ENCODE peak calls at places on chromosome 15, in four cellular contexts. One of them, this sample, is unnamed.

GRCh38 chr15:101201411-101202174 is 50.3 kb downstream of the CHSY1 start:
- DNase-seq in left ventricle myocardium inferior: peak; percentile 87
- DNase-seq in pancreas: peak; percentile 40
- DNase-seq in SK-N-SH: peak; percentile 75
- DNase-seq in this sample: peak; percentile 84

GRCh38 chr15:63598467-63599400 is 1.5 kb downstream of the FBXL22 start:
- DNase-seq in left ventricle myocardium inferior: no peak
- DNase-seq in pancreas: no peak
- DNase-seq in SK-N-SH: peak; percentile 16
- DNase-seq in this sample: peak; percentile 58

GRCh38 chr15:32677238-32677750 is 35.8 kb downstream of the SCG5 start:
- DNase-seq in left ventricle myocardium inferior: no peak
- DNase-seq in pancreas: no peak
- DNase-seq in SK-N-SH: no peak
- DNase-seq in this sample: no peak

GRCh38 chr15:74833376-74834107 is 7.1 kb downstream of the CPLX3 start:
- DNase-seq in pancreas: no peak
- DNase-seq in SK-N-SH: no peak
- DNase-seq in left ventricle myocardium inferior: no peak
- DNase-seq in this sample: no peak

GRCh38 chr15:61910839-61911369 is 149.3 kb downstream of the VPS13C start:
- DNase-seq in left ventricle myocardium inferior: no peak
- DNase-seq in pancreas: no peak
- DNase-seq in SK-N-SH: no peak
- DNase-seq in this sample: no peak

GRCh38 chr15:41567261-41567660 is 8.2 kb downstream of the TYRO3 start:
- DNase-seq in SK-N-SH: no peak
- DNase-seq in left ventricle myocardium inferior: no peak
- DNase-seq in pancreas: no peak
- DNase-seq in this sample: no peak

GRCh38 chr15:55742927-55743614 is at the start of gene PRTG:
- DNase-seq in pancreas: peak; percentile 17
- DNase-seq in left ventricle myocardium inferior: peak; percentile 81
- DNase-seq in SK-N-SH: peak; percentile 96
- DNase-seq in this sample: no peak

GRCh38 chr15:78360426-78360825 is 20.3 kb downstream of the CRABP1 start:
- DNase-seq in SK-N-SH: peak; percentile 41
- DNase-seq in left ventricle myocardium inferior: peak; percentile 34
- DNase-seq in pancreas: no peak
- DNase-seq in this sample: no peak

GRCh38 chr15:48897144-48897814 is 19.3 kb downstream of the EID1 start:
- DNase-seq in pancreas: no peak
- DNase-seq in left ventricle myocardium inferior: no peak
- DNase-seq in SK-N-SH: no peak
- DNase-seq in this sample: no peak

GRCh38 chr15:99429681-99430081 is 136.1 kb upstream of the MEF2A start:
- DNase-seq in pancreas: no peak
- DNase-seq in left ventricle myocardium inferior: peak; percentile 9
- DNase-seq in SK-N-SH: no peak
- DNase-seq in this sample: no peak

GRCh38 chr15:90029024-90029423 is 27.9 kb downstream of the ZNF710 start:
- DNase-seq in pancreas: peak; percentile 80
- DNase-seq in left ventricle myocardium inferior: no peak
- DNase-seq in SK-N-SH: no peak
- DNase-seq in this sample: no peak

GRCh38 chr15:71329509-71330260 is 214.4 kb downstream of the THSD4 start:
- DNase-seq in pancreas: no peak
- DNase-seq in left ventricle myocardium inferior: no peak
- DNase-seq in SK-N-SH: no peak
- DNase-seq in this sample: no peak

GRCh38 chr15:65328506-65329297 is 24.2 kb downstream of the RNU5B-1 start:
- DNase-seq in left ventricle myocardium inferior: no peak
- DNase-seq in pancreas: no peak
- DNase-seq in SK-N-SH: peak; percentile 30
- DNase-seq in this sample: no peak

GRCh38 chr15:33377239-33377638 is 66.5 kb downstream of the RYR3 start:
- DNase-seq in left ventricle myocardium inferior: no peak
- DNase-seq in SK-N-SH: no peak
- DNase-seq in pancreas: no peak
- DNase-seq in this sample: no peak

GRCh38 chr15:51751687-51752683 is 588 bp downstream of the TMOD2 start:
- DNase-seq in pancreas: no peak
- DNase-seq in SK-N-SH: peak; percentile 34
- DNase-seq in left ventricle myocardium inferior: peak; percentile 31
- DNase-seq in this sample: no peak

GRCh38 chr15:41805711-41806110 is 22.2 kb upstream of the JMJD7 start:
- DNase-seq in left ventricle myocardium inferior: no peak
- DNase-seq in SK-N-SH: no peak
- DNase-seq in pancreas: no peak
- DNase-seq in this sample: no peak

GRCh38 chr15:34815836-34816235 is 20.5 kb upstream of the ACTC1 start:
- DNase-seq in pancreas: no peak
- DNase-seq in SK-N-SH: no peak
- DNase-seq in left ventricle myocardium inferior: no peak
- DNase-seq in this sample: no peak

GRCh38 chr15:31235298-31236183 is 91.1 kb upstream of the KLF13 start:
- DNase-seq in SK-N-SH: peak; percentile 85
- DNase-seq in left ventricle myocardium inferior: peak; percentile 82
- DNase-seq in pancreas: peak; percentile 14
- DNase-seq in this sample: no peak

GRCh38 chr15:68682330-68682729 is 103.5 kb downstream of the CORO2B start:
- DNase-seq in pancreas: no peak
- DNase-seq in left ventricle myocardium inferior: no peak
- DNase-seq in SK-N-SH: no peak
- DNase-seq in this sample: no peak

GRCh38 chr15:59299919-59300617 is 72.6 kb downstream of the MYO1E start:
- DNase-seq in pancreas: peak; percentile 59
- DNase-seq in SK-N-SH: no peak
- DNase-seq in left ventricle myocardium inferior: peak; percentile 45
- DNase-seq in this sample: peak; percentile 49

GRCh38 chr15:77966540-77967290 is 110.8 kb downstream of the TBC1D2B start:
- DNase-seq in SK-N-SH: peak; percentile 78
- DNase-seq in pancreas: no peak
- DNase-seq in left ventricle myocardium inferior: no peak
- DNase-seq in this sample: no peak

GRCh38 chr15:74616020-74616939 is 644 bp downstream of the CLK3 start:
- DNase-seq in pancreas: peak; percentile 71
- DNase-seq in left ventricle myocardium inferior: peak; percentile 81
- DNase-seq in SK-N-SH: peak; percentile 68
- DNase-seq in this sample: peak; percentile 45

GRCh38 chr15:58457466-58457965 is 25.7 kb downstream of the LIPC start:
- DNase-seq in pancreas: no peak
- DNase-seq in SK-N-SH: no peak
- DNase-seq in left ventricle myocardium inferior: no peak
- DNase-seq in this sample: no peak

GRCh38 chr15:99386429-99386828 is 135.1 kb downstream of the LRRC28 start:
- DNase-seq in SK-N-SH: no peak
- DNase-seq in pancreas: no peak
- DNase-seq in left ventricle myocardium inferior: no peak
- DNase-seq in this sample: no peak

GRCh38 chr15:73127302-73127936 is 75.2 kb downstream of the NEO1 start:
- DNase-seq in pancreas: no peak
- DNase-seq in left ventricle myocardium inferior: no peak
- DNase-seq in SK-N-SH: peak; percentile 54
- DNase-seq in this sample: no peak

DNA sequence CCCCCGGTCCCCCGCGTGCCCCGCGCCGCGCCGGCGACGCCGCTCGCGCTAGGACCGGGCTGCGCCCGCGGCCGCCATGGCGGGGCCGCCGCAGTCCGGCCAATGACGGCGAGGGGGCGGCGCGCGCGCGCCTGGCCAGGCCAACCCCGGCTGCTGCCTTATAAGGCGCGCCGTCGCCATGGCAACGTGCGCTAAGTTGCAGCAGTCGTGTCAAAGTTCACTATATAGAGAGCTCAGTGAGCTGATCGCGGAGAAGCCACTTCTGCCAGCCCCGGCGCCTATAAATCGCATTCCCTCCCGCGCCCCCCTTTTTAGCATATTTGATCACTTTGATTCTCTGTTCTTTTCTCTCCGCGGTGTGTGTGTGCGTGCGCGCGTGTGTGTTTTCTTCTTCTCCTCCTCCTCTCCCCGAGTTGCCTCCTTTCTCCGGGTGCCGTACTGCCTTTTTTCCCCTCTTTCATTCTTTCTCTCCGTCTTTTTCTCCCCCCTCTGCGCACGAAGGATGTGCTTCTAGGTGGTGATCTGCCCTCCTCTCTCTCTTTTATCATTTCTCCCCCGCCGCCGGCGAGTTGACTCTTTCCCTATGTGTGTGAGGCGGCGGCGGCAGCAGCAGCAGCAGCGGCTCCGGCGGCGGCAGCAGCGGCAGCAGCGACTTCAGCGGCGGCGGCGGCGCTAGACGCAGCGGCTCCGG is at the start of gene NR2F2:
- DNase-seq in left ventricle myocardium inferior: peak; percentile 96
- DNase-seq in SK-N-SH: peak; percentile 96
- DNase-seq in pancreas: peak; percentile 95
- DNase-seq in this sample: peak; percentile 98
- H3K4me3 ChIP-seq in left ventricle myocardium inferior: peak within 1 kb of the TSS; percentile 88
- H3K4me3 ChIP-seq in SK-N-SH: peak within 1 kb of the TSS; percentile 63
- H3K4me3 ChIP-seq in pancreas: peak within 1 kb of the TSS; percentile 65
- H3K4me3 ChIP-seq in this sample: peak within 1 kb of the TSS; percentile 76

GRCh38 chr15:91909574-91909973 is 56.1 kb downstream of the SLCO3A1 start:
- DNase-seq in left ventricle myocardium inferior: no peak
- DNase-seq in SK-N-SH: no peak
- DNase-seq in pancreas: no peak
- DNase-seq in this sample: no peak
- H3K4me1 ChIP-seq in left ventricle myocardium inferior: peaks cover 53% of the 10 kb centered on the region
- H3K4me1 ChIP-seq in SK-N-SH: peaks cover 7% of the 10 kb centered on the region
- H3K4me1 ChIP-seq in pancreas: no peaks in the 10 kb centered on the region
- H3K4me1 ChIP-seq in this sample: no peaks in the 10 kb centered on the region

GRCh38 chr15:96359772-96360498 is 29.4 kb downstream of the NR2F2 start:
- DNase-seq in left ventricle myocardium inferior: no peak
- DNase-seq in SK-N-SH: peak; percentile 24
- DNase-seq in pancreas: no peak
- DNase-seq in this sample: no peak
- H3K4me3 ChIP-seq in left ventricle myocardium inferior: peak overlapping the region; percentile 67
- H3K4me3 ChIP-seq in SK-N-SH: no peak overlapping the region
- H3K4me3 ChIP-seq in pancreas: no peak overlapping the region
- H3K4me3 ChIP-seq in this sample: peak overlapping the region; percentile 22

GRCh38 chr15:81291916-81292424 is 32.0 kb downstream of the STARD5 start:
- DNase-seq in pancreas: no peak
- DNase-seq in left ventricle myocardium inferior: no peak
- DNase-seq in SK-N-SH: no peak
- DNase-seq in this sample: no peak

GRCh38 chr15:81289910-81290309 is 34.0 kb downstream of the STARD5 start:
- DNase-seq in pancreas: no peak
- DNase-seq in left ventricle myocardium inferior: no peak
- DNase-seq in SK-N-SH: no peak
- DNase-seq in this sample: no peak

GRCh38 chr15:81288040-81288439 is 35.9 kb downstream of the STARD5 start:
- DNase-seq in pancreas: no peak
- DNase-seq in left ventricle myocardium inferior: no peak
- DNase-seq in SK-N-SH: no peak
- DNase-seq in this sample: no peak

GRCh38 chr15:81285461-81285860 is 38.5 kb downstream of the STARD5 start:
- DNase-seq in left ventricle myocardium inferior: no peak
- DNase-seq in pancreas: no peak
- DNase-seq in SK-N-SH: no peak
- DNase-seq in this sample: no peak

GRCh38 chr15:81288616-81289015 is 35.3 kb downstream of the STARD5 start:
- DNase-seq in pancreas: no peak
- DNase-seq in left ventricle myocardium inferior: no peak
- DNase-seq in SK-N-SH: no peak
- DNase-seq in this sample: no peak
- H3K4me1 ChIP-seq in pancreas: no peaks in the 10 kb centered on the region
- H3K4me1 ChIP-seq in left ventricle myocardium inferior: peaks cover 8% of the 10 kb centered on the region
- H3K4me1 ChIP-seq in SK-N-SH: no peaks in the 10 kb centered on the region
- H3K4me1 ChIP-seq in this sample: no peaks in the 10 kb centered on the region

GRCh38 chr15:38254065-38254883 is 1.6 kb downstream of the SPRED1 start:
- DNase-seq in SK-N-SH: peak; percentile 45
- DNase-seq in pancreas: peak; percentile 34
- DNase-seq in left ventricle myocardium inferior: no peak
- DNase-seq in this sample: peak; percentile 82

GRCh38 chr15:38260077-38260476 is 7.4 kb downstream of the SPRED1 start:
- DNase-seq in pancreas: no peak
- DNase-seq in SK-N-SH: no peak
- DNase-seq in left ventricle myocardium inferior: no peak
- DNase-seq in this sample: no peak

GRCh38 chr15:38259134-38259533 is 6.5 kb downstream of the SPRED1 start:
- DNase-seq in left ventricle myocardium inferior: no peak
- DNase-seq in pancreas: no peak
- DNase-seq in SK-N-SH: no peak
- DNase-seq in this sample: no peak

GRCh38 chr15:38255690-38256089 is 3.1 kb downstream of the SPRED1 start:
- DNase-seq in left ventricle myocardium inferior: no peak
- DNase-seq in pancreas: no peak
- DNase-seq in SK-N-SH: no peak
- DNase-seq in this sample: no peak

GRCh38 chr15:38257676-38258075 is 5.0 kb downstream of the SPRED1 start:
- DNase-seq in SK-N-SH: no peak
- DNase-seq in pancreas: no peak
- DNase-seq in left ventricle myocardium inferior: no peak
- DNase-seq in this sample: no peak
- H3K4me3 ChIP-seq in SK-N-SH: no peak overlapping the region
- H3K4me3 ChIP-seq in pancreas: no peak overlapping the region
- H3K4me3 ChIP-seq in left ventricle myocardium inferior: peak overlapping the region; percentile 91
- H3K4me3 ChIP-seq in this sample: no peak overlapping the region

GRCh38 chr15:80591938-80592825 is 102.9 kb upstream of the ABHD17C start:
- DNase-seq in left ventricle myocardium inferior: no peak
- DNase-seq in pancreas: no peak
- DNase-seq in SK-N-SH: no peak
- DNase-seq in this sample: no peak
- H3K4me1 ChIP-seq in left ventricle myocardium inferior: peaks cover 7% of the 10 kb centered on the region
- H3K4me1 ChIP-seq in pancreas: no peaks in the 10 kb centered on the region
- H3K4me1 ChIP-seq in SK-N-SH: peaks cover 6% of the 10 kb centered on the region
- H3K4me1 ChIP-seq in this sample: no peaks in the 10 kb centered on the region

DNA sequence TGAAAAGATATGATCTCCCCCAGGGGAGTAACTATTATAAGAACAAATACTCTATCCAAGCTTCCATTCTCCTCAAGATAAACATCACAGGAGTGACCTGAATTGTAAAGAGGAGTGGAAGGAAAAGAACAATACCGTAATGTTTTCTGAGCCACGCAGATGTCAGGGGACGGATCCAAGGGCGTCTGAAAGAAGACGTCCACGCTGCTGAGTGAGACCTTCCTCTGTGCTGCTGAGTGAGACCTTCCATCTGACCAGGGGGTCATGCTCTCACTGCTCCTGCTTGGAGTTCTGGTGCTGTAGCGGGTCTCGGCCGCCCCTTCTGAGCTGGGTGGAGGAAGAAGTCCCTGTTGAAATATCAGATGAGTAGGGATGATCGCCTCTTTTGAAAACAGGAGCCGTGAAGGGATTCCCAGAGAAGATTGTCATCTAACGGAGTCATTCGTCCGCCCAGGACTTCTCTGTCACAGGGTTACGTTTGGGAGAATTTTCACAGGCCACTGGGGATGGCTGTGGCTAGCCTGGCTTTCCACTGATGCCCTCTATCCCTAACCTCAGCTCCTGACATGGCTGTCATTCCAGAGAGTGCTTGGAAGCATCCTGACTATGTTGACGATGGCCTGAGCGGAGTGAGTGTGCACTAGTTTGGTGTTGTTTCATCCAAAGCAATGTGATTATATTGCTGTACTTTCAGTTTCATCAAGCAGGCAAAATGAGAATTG is 184.9 kb downstream of the APBA2 start:
- DNase-seq in SK-N-SH: no peak
- DNase-seq in pancreas: no peak
- DNase-seq in left ventricle myocardium inferior: no peak
- DNase-seq in this sample: no peak
- H3K4me3 ChIP-seq in SK-N-SH: no peak overlapping the region
- H3K4me3 ChIP-seq in pancreas: no peak overlapping the region
- H3K4me3 ChIP-seq in left ventricle myocardium inferior: no peak overlapping the region
- H3K4me3 ChIP-seq in this sample: no peak overlapping the region